ENCODE peak calls at places on chromosomes 6 and 20, in four cellular contexts. O is IMR-90, Y is neuronal stem cell, P is mesendoderm. L is an unnamed sample.

GRCh38 chr20:32252189-32252588 is 25.3 kb upstream of the KIF3B start:
- DNase-seq in O (no peak), Y (no peak), P (no peak), L (no peak)

GRCh38 chr20:44814937-44815336 is 4.6 kb upstream of the RIMS4 start:
- DNase-seq in O (no peak), Y (no peak), P (no peak), L (no peak)

GRCh38 chr20:24958506-24959385 is 9.7 kb downstream of the CST7 start:
- DNase-seq in O (no peak), Y (no peak), P (no peak), L (no peak)

GRCh38 chr6:20693466-20694063 is 159.3 kb downstream of the CDKAL1 start:
- DNase-seq in O (peak), Y (no peak), P (no peak), L (no peak)

GRCh38 chr6:33076406-33076934 is 680 bp downstream of the HLA-DPB1 start:
- DNase-seq in O (no peak), Y (no peak), P (no peak), L (no peak)

GRCh38 chr6:168417158-168417557 is 23.8 kb upstream of the SMOC2 start:
- DNase-seq in O (no peak), Y (no peak), P (peak), L (no peak)

GRCh38 chr6:152380993-152381898 is 255.9 kb downstream of the SYNE1 start:
- DNase-seq in O (peak), Y (peak), P (peak), L (no peak)

GRCh38 chr6:7673063-7673536 is 52.8 kb upstream of the BMP6 start:
- DNase-seq in O (peak), Y (peak), P (peak), L (peak)

GRCh38 chr6:165649701-165650137 is 13.3 kb downstream of the PDE10A start:
- DNase-seq in O (peak), Y (no peak), P (no peak), L (no peak)

GRCh38 chr6:32081168-32081624 is 27.9 kb downstream of the TNXB start:
- DNase-seq in O (peak), Y (no peak), P (no peak), L (no peak)

GRCh38 chr6:42429042-42429574 is 22.6 kb downstream of the TRERF1 start:
- DNase-seq in O (no peak), Y (no peak), P (no peak), L (peak)
- H2BK120ac ChIP-seq in O (no peak), Y (no peak), P (no peak), L (no peak)

DNA sequence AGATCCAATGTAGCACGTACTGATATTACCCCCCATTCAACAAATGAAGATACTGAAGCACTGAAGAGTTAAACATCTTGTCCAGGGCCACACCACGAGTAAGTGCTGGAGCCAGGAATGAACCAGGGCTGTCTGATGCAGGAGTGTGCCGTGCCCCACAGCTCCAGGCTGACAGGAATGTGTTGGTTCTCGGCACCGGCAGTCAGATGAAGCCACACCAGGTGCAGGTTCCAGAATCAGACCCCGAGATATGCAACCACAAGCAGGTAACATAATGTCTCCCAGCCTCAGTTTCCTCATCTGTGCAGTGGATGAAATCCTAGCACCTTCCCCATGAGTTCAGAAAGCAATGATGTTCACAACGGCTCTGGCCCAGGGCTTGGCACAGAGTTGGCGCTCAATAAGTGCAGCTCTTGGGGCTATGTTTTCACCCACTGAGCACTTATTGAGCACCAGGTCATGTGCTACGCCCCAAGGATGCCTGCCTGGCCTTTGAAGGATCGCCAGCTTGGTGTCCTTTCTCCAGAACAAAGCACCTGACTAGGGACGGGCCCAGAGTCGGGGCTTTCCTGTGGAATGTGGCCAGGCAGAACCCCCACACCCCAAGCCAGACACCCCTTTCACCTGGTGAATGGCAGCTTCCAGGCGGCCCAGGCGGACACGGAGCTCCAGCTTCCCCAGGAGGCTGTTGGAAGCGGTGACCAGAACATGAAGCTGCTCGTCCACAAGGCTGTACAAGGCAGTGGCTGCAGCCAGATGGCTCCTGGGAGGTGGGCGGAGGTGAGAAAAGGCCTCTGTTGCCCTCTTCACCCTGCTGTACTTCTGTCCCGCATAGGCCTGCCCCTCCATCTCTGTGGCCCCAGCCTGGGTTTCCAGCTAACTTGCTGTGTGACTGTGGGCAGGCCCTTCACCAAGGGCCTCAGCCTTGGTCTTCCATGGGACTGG is 41.3 kb downstream of the KIAA1755 start:
- DNase-seq in O (no peak), Y (no peak), P (no peak), L (no peak)
- H2BK120ac ChIP-seq in O (peak), Y (no peak), P (no peak), L (no peak)

GRCh38 chr6:11806561-11807317 is 28.1 kb upstream of the ADTRP start:
- DNase-seq in O (no peak), Y (no peak), P (peak), L (no peak)
- H2BK120ac ChIP-seq in O (no peak), Y (no peak), P (no peak), L (no peak)

GRCh38 chr20:58651823-58652605 is 931 bp downstream of the STX16 start:
- DNase-seq in O (peak), Y (peak), P (peak), L (peak)

GRCh38 chr20:58649288-58650180 is 1.5 kb upstream of the STX16 start:
- DNase-seq in O (no peak), Y (peak), P (no peak), L (peak)

GRCh38 chr20:58650776-58651547 is at the start of gene STX16:
- DNase-seq in O (peak), Y (peak), P (peak), L (peak)

GRCh38 chr20:58651548-58651822 is 402 bp downstream of the STX16 start:
- DNase-seq in O (peak), Y (peak), P (peak), L (no peak)

GRCh38 chr20:58650181-58650775 is 805 bp upstream of the STX16 start:
- DNase-seq in O (no peak), Y (peak), P (no peak), L (no peak)
- H2BK120ac ChIP-seq in O (no peak), Y (no peak), P (peak), L (no peak)

GRCh38 chr20:38127920-38128528 is 37.0 kb downstream of the TGM2 start:
- DNase-seq in O (no peak), Y (no peak), P (no peak), L (no peak)

GRCh38 chr20:38129248-38129865 is 35.7 kb downstream of the TGM2 start:
- DNase-seq in O (no peak), Y (no peak), P (no peak), L (no peak)

GRCh38 chr20:38127011-38127621 is 38.0 kb downstream of the TGM2 start:
- DNase-seq in O (peak), Y (no peak), P (no peak), L (no peak)

GRCh38 chr20:38129893-38130609 is 35.0 kb downstream of the TGM2 start:
- DNase-seq in O (no peak), Y (no peak), P (no peak), L (no peak)

GRCh38 chr20:38128691-38129090 is 36.4 kb downstream of the TGM2 start:
- DNase-seq in O (no peak), Y (no peak), P (no peak), L (no peak)
- H2BK120ac ChIP-seq in O (no peak), Y (no peak), P (no peak), L (no peak)

DNA sequence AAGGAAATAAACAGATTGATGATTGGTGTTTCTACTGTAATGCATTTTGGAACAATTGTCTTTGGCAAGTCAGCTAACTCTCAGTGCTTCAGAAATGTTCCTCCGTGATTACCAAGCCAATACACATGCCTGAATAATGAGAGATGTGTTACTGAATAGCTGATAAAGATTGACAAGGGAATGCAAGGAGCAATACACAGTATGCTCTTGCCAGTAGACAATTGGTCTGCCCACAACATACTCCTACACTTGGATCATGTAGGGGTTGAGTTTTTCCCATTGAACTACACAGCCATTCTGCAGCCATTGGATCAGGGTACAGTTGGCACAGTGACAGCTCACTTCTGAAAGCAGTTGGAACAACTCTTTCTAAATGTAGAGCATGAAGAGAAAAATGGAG is 5.6 kb upstream of the GJB7 start:
- DNase-seq in O (peak), Y (no peak), P (peak), L (no peak)
- H2BK120ac ChIP-seq in O (no peak), Y (no peak), P (no peak), L (no peak)

GRCh38 chr20:39877792-39878191 is 811.2 kb downstream of the MAFB start:
- DNase-seq in O (no peak), Y (no peak), P (no peak), L (no peak)
- H2BK120ac ChIP-seq in O (no peak), Y (no peak), P (no peak), L (no peak)

DNA sequence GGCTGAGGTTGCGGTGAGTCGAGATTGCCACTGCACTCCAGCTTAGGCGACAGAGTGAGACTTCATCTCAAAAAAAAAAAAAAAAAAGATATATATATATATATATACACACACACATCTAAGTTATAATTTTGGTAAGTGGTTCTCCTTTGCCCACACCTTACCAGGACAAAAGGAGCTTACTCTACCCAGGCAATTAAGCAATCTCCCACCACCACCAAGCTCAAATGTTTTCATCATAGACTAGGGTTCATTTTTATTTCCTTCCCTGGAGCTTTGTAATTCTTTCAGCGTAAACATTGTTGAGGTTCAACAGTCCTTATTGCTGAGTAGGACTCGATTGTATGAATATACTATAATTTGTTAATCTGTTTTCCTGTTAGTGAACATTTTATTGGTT is 23.5 kb downstream of the AMD1 start:
- DNase-seq in O (no peak), Y (no peak), P (no peak), L (no peak)
- H2BK120ac ChIP-seq in O (no peak), Y (no peak), P (no peak), L (no peak)

GRCh38 chr6:144285798-144286502 is 815 bp downstream of the UTRN start:
- DNase-seq in O (peak), Y (no peak), P (peak), L (no peak)
- H2BK120ac ChIP-seq in O (peak), Y (peak), P (no peak), L (no peak)